ENCODE peak calls at places on chromosomes 6 and 20, in nine cellular contexts. One of them, this sample, is unnamed.

GRCh38 chr6:12585497-12585958 is 131.0 kb upstream of the PHACTR1 start:
- DNase-seq in T-helper 1 cell: no peak
- DNase-seq in CD4-positive, alpha-beta T cell: no peak
- DNase-seq in lower leg skin: no peak
- DNase-seq in dorsolateral prefrontal cortex: no peak
- DNase-seq in cardiac muscle cell: no peak
- DNase-seq in CD8-positive, alpha-beta T cell: no peak
- DNase-seq in cardiac fibroblast: peak
- DNase-seq in activated T-cell treated with anti-CD3 and anti-CD28 coated beads for 24 hours: no peak
- DNase-seq in this sample: no peak

GRCh38 chr6:95847061-95847460 is 168.7 kb upstream of the FUT9 start:
- DNase-seq in T-helper 1 cell: no peak
- DNase-seq in CD4-positive, alpha-beta T cell: no peak
- DNase-seq in lower leg skin: no peak
- DNase-seq in dorsolateral prefrontal cortex: no peak
- DNase-seq in cardiac muscle cell: peak
- DNase-seq in CD8-positive, alpha-beta T cell: no peak
- DNase-seq in cardiac fibroblast: no peak
- DNase-seq in activated T-cell treated with anti-CD3 and anti-CD28 coated beads for 24 hours: no peak
- DNase-seq in this sample: no peak

GRCh38 chr20:3248167-3248992 is 9.4 kb upstream of the SLC4A11 start:
- DNase-seq in T-helper 1 cell: no peak
- DNase-seq in CD4-positive, alpha-beta T cell: no peak
- DNase-seq in lower leg skin: no peak
- DNase-seq in dorsolateral prefrontal cortex: no peak
- DNase-seq in cardiac muscle cell: peak
- DNase-seq in CD8-positive, alpha-beta T cell: no peak
- DNase-seq in cardiac fibroblast: peak
- DNase-seq in activated T-cell treated with anti-CD3 and anti-CD28 coated beads for 24 hours: no peak
- DNase-seq in this sample: peak

GRCh38 chr6:154907293-154907692 is 87.8 kb upstream of the TIAM2 start:
- DNase-seq in T-helper 1 cell: no peak
- DNase-seq in CD4-positive, alpha-beta T cell: no peak
- DNase-seq in lower leg skin: peak
- DNase-seq in dorsolateral prefrontal cortex: no peak
- DNase-seq in cardiac muscle cell: no peak
- DNase-seq in CD8-positive, alpha-beta T cell: no peak
- DNase-seq in cardiac fibroblast: peak
- DNase-seq in activated T-cell treated with anti-CD3 and anti-CD28 coated beads for 24 hours: no peak
- DNase-seq in this sample: no peak

GRCh38 chr6:99183066-99183465 is 166.4 kb downstream of the FAXC start:
- DNase-seq in T-helper 1 cell: no peak
- DNase-seq in CD4-positive, alpha-beta T cell: no peak
- DNase-seq in lower leg skin: no peak
- DNase-seq in dorsolateral prefrontal cortex: no peak
- DNase-seq in cardiac muscle cell: no peak
- DNase-seq in CD8-positive, alpha-beta T cell: no peak
- DNase-seq in cardiac fibroblast: no peak
- DNase-seq in activated T-cell treated with anti-CD3 and anti-CD28 coated beads for 24 hours: no peak
- DNase-seq in this sample: no peak

GRCh38 chr20:63577317-63577894 is 3.4 kb upstream of the HELZ2 start:
- DNase-seq in T-helper 1 cell: no peak
- DNase-seq in CD4-positive, alpha-beta T cell: no peak
- DNase-seq in lower leg skin: no peak
- DNase-seq in dorsolateral prefrontal cortex: no peak
- DNase-seq in cardiac muscle cell: no peak
- DNase-seq in CD8-positive, alpha-beta T cell: no peak
- DNase-seq in cardiac fibroblast: no peak
- DNase-seq in activated T-cell treated with anti-CD3 and anti-CD28 coated beads for 24 hours: no peak
- DNase-seq in this sample: no peak

GRCh38 chr20:29876911-29877285 is 1380.6 kb upstream of the DEFB115 start:
- DNase-seq in T-helper 1 cell: no peak
- DNase-seq in CD4-positive, alpha-beta T cell: no peak
- DNase-seq in lower leg skin: peak
- DNase-seq in dorsolateral prefrontal cortex: no peak
- DNase-seq in cardiac muscle cell: no peak
- DNase-seq in CD8-positive, alpha-beta T cell: no peak
- DNase-seq in cardiac fibroblast: no peak
- DNase-seq in activated T-cell treated with anti-CD3 and anti-CD28 coated beads for 24 hours: no peak
- DNase-seq in this sample: no peak

GRCh38 chr20:59291740-59292139 is 8.7 kb upstream of the EDN3 start:
- DNase-seq in T-helper 1 cell: no peak
- DNase-seq in CD4-positive, alpha-beta T cell: no peak
- DNase-seq in lower leg skin: no peak
- DNase-seq in dorsolateral prefrontal cortex: no peak
- DNase-seq in cardiac muscle cell: no peak
- DNase-seq in CD8-positive, alpha-beta T cell: no peak
- DNase-seq in cardiac fibroblast: no peak
- DNase-seq in activated T-cell treated with anti-CD3 and anti-CD28 coated beads for 24 hours: no peak
- DNase-seq in this sample: no peak

GRCh38 chr6:76166297-76166696 is 93.8 kb upstream of the IMPG1 start:
- DNase-seq in T-helper 1 cell: no peak
- DNase-seq in CD4-positive, alpha-beta T cell: no peak
- DNase-seq in lower leg skin: no peak
- DNase-seq in dorsolateral prefrontal cortex: no peak
- DNase-seq in cardiac muscle cell: no peak
- DNase-seq in CD8-positive, alpha-beta T cell: no peak
- DNase-seq in cardiac fibroblast: no peak
- DNase-seq in activated T-cell treated with anti-CD3 and anti-CD28 coated beads for 24 hours: no peak
- DNase-seq in this sample: no peak

GRCh38 chr6:137927777-137928218 is 60.7 kb downstream of the TNFAIP3 start:
- DNase-seq in T-helper 1 cell: peak
- DNase-seq in CD4-positive, alpha-beta T cell: peak
- DNase-seq in lower leg skin: no peak
- DNase-seq in dorsolateral prefrontal cortex: no peak
- DNase-seq in cardiac muscle cell: no peak
- DNase-seq in CD8-positive, alpha-beta T cell: peak
- DNase-seq in cardiac fibroblast: peak
- DNase-seq in activated T-cell treated with anti-CD3 and anti-CD28 coated beads for 24 hours: peak
- DNase-seq in this sample: no peak

GRCh38 chr6:3509326-3509725 is 52.5 kb upstream of the SLC22A23 start:
- DNase-seq in T-helper 1 cell: no peak
- DNase-seq in CD4-positive, alpha-beta T cell: no peak
- DNase-seq in lower leg skin: no peak
- DNase-seq in dorsolateral prefrontal cortex: no peak
- DNase-seq in cardiac muscle cell: no peak
- DNase-seq in CD8-positive, alpha-beta T cell: no peak
- DNase-seq in cardiac fibroblast: no peak
- DNase-seq in activated T-cell treated with anti-CD3 and anti-CD28 coated beads for 24 hours: no peak
- DNase-seq in this sample: no peak

GRCh38 chr20:208937-209566 is 18.0 kb upstream of the DEFB129 start:
- DNase-seq in T-helper 1 cell: peak
- DNase-seq in CD4-positive, alpha-beta T cell: no peak
- DNase-seq in lower leg skin: no peak
- DNase-seq in dorsolateral prefrontal cortex: no peak
- DNase-seq in cardiac muscle cell: peak
- DNase-seq in CD8-positive, alpha-beta T cell: no peak
- DNase-seq in cardiac fibroblast: peak
- DNase-seq in activated T-cell treated with anti-CD3 and anti-CD28 coated beads for 24 hours: peak
- DNase-seq in this sample: peak

GRCh38 chr20:31485450-31486339 is 10.6 kb downstream of the REM1 start:
- DNase-seq in T-helper 1 cell: no peak
- DNase-seq in CD4-positive, alpha-beta T cell: no peak
- DNase-seq in lower leg skin: peak
- DNase-seq in dorsolateral prefrontal cortex: no peak
- DNase-seq in cardiac muscle cell: no peak
- DNase-seq in CD8-positive, alpha-beta T cell: no peak
- DNase-seq in cardiac fibroblast: peak
- DNase-seq in activated T-cell treated with anti-CD3 and anti-CD28 coated beads for 24 hours: no peak
- DNase-seq in this sample: no peak

GRCh38 chr6:134482585-134483346 is 164.9 kb upstream of the SGK1 start:
- DNase-seq in T-helper 1 cell: no peak
- DNase-seq in CD4-positive, alpha-beta T cell: no peak
- DNase-seq in lower leg skin: no peak
- DNase-seq in dorsolateral prefrontal cortex: no peak
- DNase-seq in cardiac muscle cell: no peak
- DNase-seq in CD8-positive, alpha-beta T cell: no peak
- DNase-seq in cardiac fibroblast: peak
- DNase-seq in activated T-cell treated with anti-CD3 and anti-CD28 coated beads for 24 hours: no peak
- DNase-seq in this sample: no peak

GRCh38 chr6:78639505-78640110 is 227.7 kb upstream of the IRAK1BP1 start:
- DNase-seq in T-helper 1 cell: no peak
- DNase-seq in CD4-positive, alpha-beta T cell: no peak
- DNase-seq in lower leg skin: no peak
- DNase-seq in dorsolateral prefrontal cortex: no peak
- DNase-seq in cardiac muscle cell: no peak
- DNase-seq in CD8-positive, alpha-beta T cell: no peak
- DNase-seq in cardiac fibroblast: no peak
- DNase-seq in activated T-cell treated with anti-CD3 and anti-CD28 coated beads for 24 hours: no peak
- DNase-seq in this sample: no peak

GRCh38 chr6:33723576-33724085 is 12.1 kb upstream of the UQCC2 start:
- DNase-seq in T-helper 1 cell: no peak
- DNase-seq in CD4-positive, alpha-beta T cell: no peak
- DNase-seq in lower leg skin: no peak
- DNase-seq in dorsolateral prefrontal cortex: no peak
- DNase-seq in cardiac muscle cell: peak
- DNase-seq in CD8-positive, alpha-beta T cell: no peak
- DNase-seq in cardiac fibroblast: no peak
- DNase-seq in activated T-cell treated with anti-CD3 and anti-CD28 coated beads for 24 hours: no peak
- DNase-seq in this sample: no peak

GRCh38 chr20:46699651-46700359 is 9.6 kb upstream of the SLC2A10 start:
- DNase-seq in T-helper 1 cell: no peak
- DNase-seq in CD4-positive, alpha-beta T cell: no peak
- DNase-seq in lower leg skin: peak
- DNase-seq in dorsolateral prefrontal cortex: no peak
- DNase-seq in cardiac muscle cell: no peak
- DNase-seq in CD8-positive, alpha-beta T cell: no peak
- DNase-seq in cardiac fibroblast: peak
- DNase-seq in activated T-cell treated with anti-CD3 and anti-CD28 coated beads for 24 hours: no peak
- DNase-seq in this sample: no peak

GRCh38 chr20:45095753-45096371 is 5.1 kb downstream of the KCNS1 start:
- DNase-seq in T-helper 1 cell: peak
- DNase-seq in CD4-positive, alpha-beta T cell: peak
- DNase-seq in lower leg skin: no peak
- DNase-seq in dorsolateral prefrontal cortex: no peak
- DNase-seq in cardiac muscle cell: peak
- DNase-seq in CD8-positive, alpha-beta T cell: peak
- DNase-seq in cardiac fibroblast: peak
- DNase-seq in activated T-cell treated with anti-CD3 and anti-CD28 coated beads for 24 hours: peak
- DNase-seq in this sample: peak

GRCh38 chr6:24126586-24127192 is 674 bp downstream of the NRSN1 start:
- DNase-seq in T-helper 1 cell: peak
- DNase-seq in CD4-positive, alpha-beta T cell: no peak
- DNase-seq in lower leg skin: no peak
- DNase-seq in dorsolateral prefrontal cortex: no peak
- DNase-seq in cardiac muscle cell: peak
- DNase-seq in CD8-positive, alpha-beta T cell: peak
- DNase-seq in cardiac fibroblast: peak
- DNase-seq in activated T-cell treated with anti-CD3 and anti-CD28 coated beads for 24 hours: no peak
- DNase-seq in this sample: no peak

GRCh38 chr20:58706150-58706892 is 13.7 kb downstream of the NPEPL1 start:
- DNase-seq in T-helper 1 cell: no peak
- DNase-seq in CD4-positive, alpha-beta T cell: no peak
- DNase-seq in lower leg skin: peak
- DNase-seq in dorsolateral prefrontal cortex: peak
- DNase-seq in cardiac muscle cell: no peak
- DNase-seq in CD8-positive, alpha-beta T cell: peak
- DNase-seq in cardiac fibroblast: no peak
- DNase-seq in activated T-cell treated with anti-CD3 and anti-CD28 coated beads for 24 hours: no peak
- DNase-seq in this sample: no peak

GRCh38 chr6:159758031-159759001 is 3.5 kb upstream of the ACAT2 start:
- DNase-seq in T-helper 1 cell: no peak
- DNase-seq in CD4-positive, alpha-beta T cell: no peak
- DNase-seq in lower leg skin: no peak
- DNase-seq in dorsolateral prefrontal cortex: no peak
- DNase-seq in cardiac muscle cell: no peak
- DNase-seq in CD8-positive, alpha-beta T cell: no peak
- DNase-seq in cardiac fibroblast: peak
- DNase-seq in activated T-cell treated with anti-CD3 and anti-CD28 coated beads for 24 hours: no peak
- DNase-seq in this sample: no peak

GRCh38 chr6:155273438-155273837 is 9.6 kb downstream of the CLDN20 start:
- DNase-seq in T-helper 1 cell: no peak
- DNase-seq in CD4-positive, alpha-beta T cell: no peak
- DNase-seq in lower leg skin: no peak
- DNase-seq in dorsolateral prefrontal cortex: no peak
- DNase-seq in cardiac muscle cell: no peak
- DNase-seq in CD8-positive, alpha-beta T cell: no peak
- DNase-seq in cardiac fibroblast: peak
- DNase-seq in activated T-cell treated with anti-CD3 and anti-CD28 coated beads for 24 hours: no peak
- DNase-seq in this sample: no peak

GRCh38 chr6:139743629-139744028 is 369.2 kb upstream of the CITED2 start:
- DNase-seq in T-helper 1 cell: no peak
- DNase-seq in CD4-positive, alpha-beta T cell: no peak
- DNase-seq in lower leg skin: no peak
- DNase-seq in dorsolateral prefrontal cortex: no peak
- DNase-seq in cardiac muscle cell: no peak
- DNase-seq in CD8-positive, alpha-beta T cell: no peak
- DNase-seq in cardiac fibroblast: peak
- DNase-seq in activated T-cell treated with anti-CD3 and anti-CD28 coated beads for 24 hours: no peak
- DNase-seq in this sample: no peak

GRCh38 chr20:56343861-56344381 is 14.9 kb upstream of the FAM210B start:
- DNase-seq in T-helper 1 cell: no peak
- DNase-seq in CD4-positive, alpha-beta T cell: no peak
- DNase-seq in lower leg skin: no peak
- DNase-seq in dorsolateral prefrontal cortex: peak
- DNase-seq in cardiac muscle cell: peak
- DNase-seq in CD8-positive, alpha-beta T cell: peak
- DNase-seq in cardiac fibroblast: peak
- DNase-seq in activated T-cell treated with anti-CD3 and anti-CD28 coated beads for 24 hours: peak
- DNase-seq in this sample: no peak

GRCh38 chr6:1763411-1763810 is 153.7 kb downstream of the FOXC1 start:
- DNase-seq in T-helper 1 cell: no peak
- DNase-seq in CD4-positive, alpha-beta T cell: no peak
- DNase-seq in lower leg skin: no peak
- DNase-seq in dorsolateral prefrontal cortex: no peak
- DNase-seq in cardiac muscle cell: no peak
- DNase-seq in CD8-positive, alpha-beta T cell: no peak
- DNase-seq in cardiac fibroblast: no peak
- DNase-seq in activated T-cell treated with anti-CD3 and anti-CD28 coated beads for 24 hours: no peak
- DNase-seq in this sample: no peak

GRCh38 chr6:127582777-127583462 is 5.9 kb downstream of the C6orf58 start:
- DNase-seq in T-helper 1 cell: no peak
- DNase-seq in CD4-positive, alpha-beta T cell: no peak
- DNase-seq in lower leg skin: no peak
- DNase-seq in dorsolateral prefrontal cortex: no peak
- DNase-seq in cardiac muscle cell: no peak
- DNase-seq in CD8-positive, alpha-beta T cell: no peak
- DNase-seq in cardiac fibroblast: peak
- DNase-seq in activated T-cell treated with anti-CD3 and anti-CD28 coated beads for 24 hours: no peak
- DNase-seq in this sample: no peak

GRCh38 chr6:56899311-56899710 is 55.6 kb upstream of the BEND6 start:
- DNase-seq in T-helper 1 cell: no peak
- DNase-seq in CD4-positive, alpha-beta T cell: no peak
- DNase-seq in lower leg skin: no peak
- DNase-seq in dorsolateral prefrontal cortex: no peak
- DNase-seq in cardiac muscle cell: no peak
- DNase-seq in CD8-positive, alpha-beta T cell: no peak
- DNase-seq in cardiac fibroblast: peak
- DNase-seq in activated T-cell treated with anti-CD3 and anti-CD28 coated beads for 24 hours: no peak
- DNase-seq in this sample: no peak

GRCh38 chr6:31889331-31889972 is 8.0 kb downstream of the EHMT2 start:
- DNase-seq in T-helper 1 cell: no peak
- DNase-seq in CD4-positive, alpha-beta T cell: no peak
- DNase-seq in lower leg skin: no peak
- DNase-seq in dorsolateral prefrontal cortex: no peak
- DNase-seq in cardiac muscle cell: no peak
- DNase-seq in CD8-positive, alpha-beta T cell: no peak
- DNase-seq in cardiac fibroblast: no peak
- DNase-seq in activated T-cell treated with anti-CD3 and anti-CD28 coated beads for 24 hours: no peak
- DNase-seq in this sample: no peak

GRCh38 chr6:38233161-38233791 is 406.5 kb downstream of the BTBD9 start:
- DNase-seq in T-helper 1 cell: no peak
- DNase-seq in CD4-positive, alpha-beta T cell: no peak
- DNase-seq in lower leg skin: no peak
- DNase-seq in dorsolateral prefrontal cortex: no peak
- DNase-seq in cardiac muscle cell: no peak
- DNase-seq in CD8-positive, alpha-beta T cell: no peak
- DNase-seq in cardiac fibroblast: no peak
- DNase-seq in activated T-cell treated with anti-CD3 and anti-CD28 coated beads for 24 hours: no peak
- DNase-seq in this sample: no peak

GRCh38 chr6:105783333-105783945 is 302.7 kb upstream of the PRDM1 start:
- DNase-seq in T-helper 1 cell: no peak
- DNase-seq in CD4-positive, alpha-beta T cell: no peak
- DNase-seq in lower leg skin: no peak
- DNase-seq in dorsolateral prefrontal cortex: no peak
- DNase-seq in cardiac muscle cell: no peak
- DNase-seq in CD8-positive, alpha-beta T cell: no peak
- DNase-seq in cardiac fibroblast: no peak
- DNase-seq in activated T-cell treated with anti-CD3 and anti-CD28 coated beads for 24 hours: no peak
- DNase-seq in this sample: no peak

GRCh38 chr6:56683882-56684281 is 41.2 kb upstream of the DST start:
- DNase-seq in T-helper 1 cell: no peak
- DNase-seq in CD4-positive, alpha-beta T cell: no peak
- DNase-seq in lower leg skin: no peak
- DNase-seq in dorsolateral prefrontal cortex: no peak
- DNase-seq in cardiac muscle cell: no peak
- DNase-seq in CD8-positive, alpha-beta T cell: no peak
- DNase-seq in cardiac fibroblast: peak
- DNase-seq in activated T-cell treated with anti-CD3 and anti-CD28 coated beads for 24 hours: no peak
- DNase-seq in this sample: no peak

This sample was measured in NCI-H510A.